ENCODE peak calls at places on chromosomes 11 and 22, in six cellular contexts. X is K562, E is GM23338, N is H1, W is GM12878, A is HepG2. C is an unnamed sample.

GRCh38 chr11:130633466-130633865 is 185.0 kb downstream of the ADAMTS15 start:
- DNase-seq in E (no peak), N (no peak), A (no peak), X (no peak), W (no peak), C (no peak)

GRCh38 chr11:74541466-74541865 is 47.9 kb upstream of the LIPT2 start:
- DNase-seq in X (no peak), W (no peak), A (no peak), E (no peak), N (peak; percentile 16), C (no peak)

GRCh38 chr11:119688362-119688761 is 40.6 kb downstream of the NECTIN1 start:
- DNase-seq in W (no peak), X (no peak), A (no peak), N (no peak), E (no peak), C (no peak)

GRCh38 chr11:108937756-108938155 is 272.9 kb downstream of the DDX10 start:
- DNase-seq in N (no peak), X (no peak), A (no peak), E (no peak), W (no peak), C (no peak)

GRCh38 chr11:6315811-6316425 is 4.4 kb downstream of the CAVIN3 start:
- DNase-seq in A (peak; percentile 45), W (no peak), E (peak; percentile 91), N (peak; percentile 65), X (peak; percentile 79), C (peak; percentile 68)

GRCh38 chr22:23370251-23370650 is 189.9 kb downstream of the BCR start:
- DNase-seq in X (no peak), W (no peak), E (no peak), A (no peak), N (peak; percentile 11), C (no peak)

GRCh38 chr11:121722431-121723256 is 269.9 kb upstream of the SORL1-AS1 start:
- DNase-seq in A (peak; percentile 87), N (peak; percentile 76), W (no peak), X (no peak), E (peak; percentile 90), C (peak; percentile 63)

GRCh38 chr22:43255299-43255698 is 68.4 kb upstream of the TTLL12 start:
- DNase-seq in A (no peak), N (no peak), E (no peak), W (no peak), X (no peak), C (no peak)

GRCh38 chr22:46107089-46107664 is 43.1 kb upstream of the PPARA start:
- DNase-seq in A (no peak), E (no peak), N (no peak), X (no peak), W (no peak), C (no peak)

GRCh38 chr11:128713595-128713994 is 19.7 kb downstream of the FLI1 start:
- DNase-seq in N (no peak), E (no peak), A (no peak), W (no peak), X (no peak), C (no peak)

GRCh38 chr11:12599408-12600143 is 74.6 kb upstream of the TEAD1 start:
- DNase-seq in W (peak; percentile 2), A (peak; percentile 91), X (peak; percentile 62), N (peak; percentile 89), E (peak; percentile 79), C (peak; percentile 81)

GRCh38 chr11:95135155-95135554 is 45.5 kb downstream of the ENDOD1 start:
- DNase-seq in E (no peak), N (no peak), W (no peak), X (no peak), A (no peak), C (no peak)

GRCh38 chr22:44085743-44086741 is 61.9 kb downstream of the PARVB start:
- DNase-seq in A (peak; percentile 43), W (peak; percentile 27), E (peak; percentile 77), N (no peak), X (peak; percentile 23), C (peak; percentile 24)

GRCh38 chr11:19891050-19891449 is 178.4 kb downstream of the NAV2 start:
- DNase-seq in N (no peak), W (no peak), A (no peak), X (no peak), E (no peak), C (no peak)

GRCh38 chr22:44901301-44901700 is 108.5 kb downstream of the PHF21B start:
- DNase-seq in A (no peak), X (no peak), N (no peak), W (no peak), E (no peak), C (no peak)

GRCh38 chr11:106475181-106475580 is 397.7 kb downstream of the AASDHPPT start:
- DNase-seq in A (no peak), W (no peak), X (no peak), N (no peak), E (no peak), C (no peak)

GRCh38 chr11:2561283-2562180 is 116.7 kb downstream of the KCNQ1 start:
- DNase-seq in N (no peak), E (no peak), X (no peak), W (no peak), A (no peak), C (peak; percentile 8)

GRCh38 chr11:12090761-12091261 is 19.6 kb upstream of the MICAL2 start:
- DNase-seq in W (no peak), E (no peak), X (no peak), A (no peak), N (no peak), C (no peak)

GRCh38 chr22:36027579-36027959 is 1.1 kb downstream of the RBFOX2 start:
- DNase-seq in W (no peak), E (no peak), N (no peak), A (no peak), X (no peak), C (no peak)

GRCh38 chr22:32518848-32519247 is 44.2 kb downstream of the FBXO7 start:
- DNase-seq in W (no peak), X (no peak), N (no peak), A (no peak), E (peak; percentile 40), C (no peak)

GRCh38 chr22:30214703-30215405 is 31.7 kb downstream of the LIF start:
- DNase-seq in A (no peak), X (no peak), N (no peak), E (peak; percentile 45), W (no peak), C (no peak)

GRCh38 chr22:16959345-16959930 is 48.6 kb downstream of the GAB4 start:
- DNase-seq in E (no peak), A (no peak), N (peak; percentile 11), X (peak; percentile 9), W (no peak), C (no peak)

GRCh38 chr11:444397-445144 is 2.8 kb upstream of the ANO9 start:
- DNase-seq in E (no peak), N (no peak), W (no peak), A (no peak), X (peak; percentile 69), C (no peak)

GRCh38 chr11:35364101-35364780 is 55.1 kb downstream of the SLC1A2 start:
- DNase-seq in X (no peak), A (no peak), N (no peak), W (no peak), E (no peak), C (no peak)

GRCh38 chr11:123091541-123091940 is 29.6 kb upstream of the HSPA8 start:
- DNase-seq in A (no peak), W (no peak), E (no peak), X (no peak), N (no peak), C (no peak)

GRCh38 chr11:23124996-23125395 is 264.7 kb upstream of the CCDC179 start:
- DNase-seq in A (peak; percentile 6), N (no peak), E (no peak), X (no peak), W (no peak), C (no peak)

GRCh38 chr11:2735053-2735589 is 35.3 kb upstream of the KCNQ1OT1 start:
- DNase-seq in W (no peak), A (no peak), N (no peak), X (no peak), E (no peak), C (no peak)

GRCh38 chr11:112581747-112582146 is 321.1 kb upstream of the PLET1 start:
- DNase-seq in A (no peak), N (no peak), W (peak; percentile 68), X (no peak), E (no peak), C (no peak)

GRCh38 chr11:112582366-112582765 is 321.7 kb upstream of the PLET1 start:
- DNase-seq in N (no peak), E (no peak), X (no peak), A (no peak), W (no peak), C (no peak)

GRCh38 chr11:112587664-112588063 is 327.0 kb upstream of the PLET1 start:
- DNase-seq in X (no peak), W (no peak), N (no peak), A (no peak), E (no peak), C (no peak)

GRCh38 chr11:112583246-112583893 is 322.7 kb upstream of the PLET1 start:
- DNase-seq in A (no peak), E (no peak), N (no peak), W (peak; percentile 99), X (no peak), C (no peak)

GRCh38 chr11:112584674-112585073 is 324.0 kb upstream of the PLET1 start:
- DNase-seq in X (peak; percentile 7), W (no peak), A (no peak), E (peak; percentile 71), N (peak; percentile 67), C (peak; percentile 66)
- TF ChIP-seq CREB1 in X (no peak), W (no peak), A (no peak), E (no peak), N (no peak), C (no peak)

GRCh38 chr22:26038365-26038764 is 130.9 kb upstream of the SEZ6L start:
- DNase-seq in W (no peak), N (no peak), X (no peak), A (peak; percentile 60), E (peak; percentile 30), C (no peak)
- TF ChIP-seq CREB1 in W (no peak), N (no peak), X (no peak), A (no peak), E (no peak), C (no peak)

DNA sequence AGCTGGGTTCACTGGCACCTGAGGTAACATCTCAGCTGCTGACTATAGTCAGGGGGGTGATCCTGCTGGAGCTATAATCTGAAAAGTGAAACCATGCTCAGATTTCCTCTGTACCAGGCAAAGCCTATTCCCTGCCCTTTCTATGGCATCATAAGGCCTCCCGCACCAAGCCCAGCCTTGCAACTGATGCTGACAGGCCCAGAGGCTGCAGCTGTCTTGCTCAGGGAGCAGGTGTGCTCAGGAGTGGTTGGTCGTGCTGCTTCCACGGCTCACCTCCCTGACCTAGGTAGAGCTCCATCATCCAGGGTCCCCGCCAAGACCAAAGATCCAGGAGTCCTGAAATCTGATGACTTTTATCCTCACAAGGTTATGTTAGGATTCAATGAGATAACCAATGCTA is 121.7 kb downstream of the FEZ1 start:
- DNase-seq in W (no peak), N (no peak), A (no peak), E (no peak), X (no peak), C (no peak)
- TF ChIP-seq CREB1 in W (no peak), N (no peak), A (no peak), E (no peak), X (no peak), C (no peak)

DNA sequence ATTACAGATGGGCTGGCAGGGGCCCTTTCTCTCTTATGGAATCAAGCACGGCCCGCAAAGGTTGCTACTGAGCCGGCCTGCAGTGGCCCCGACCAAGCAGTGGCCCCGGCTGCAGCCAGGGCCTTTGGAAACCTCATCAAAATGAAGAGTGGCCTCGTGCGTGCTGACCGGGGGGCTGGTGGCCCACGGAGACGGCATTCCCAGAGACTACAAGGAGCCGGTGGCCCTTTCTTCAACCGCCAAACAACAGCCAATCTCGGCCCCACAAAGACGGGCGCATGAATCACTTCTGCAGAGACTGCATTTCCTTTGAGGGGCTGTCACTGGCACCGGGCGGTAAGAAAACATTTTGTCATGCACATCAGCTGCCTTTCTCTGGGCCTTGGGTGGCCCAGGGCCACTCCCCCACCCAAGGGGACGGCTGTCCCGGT is 43.1 kb upstream of the FGF3 start:
- DNase-seq in W (no peak), N (no peak), A (no peak), E (no peak), X (no peak), C (no peak)
- TF ChIP-seq CREB1 in W (no peak), N (no peak), A (no peak), E (no peak), X (no peak), C (no peak)